ENCODE peak calls at places on chromosomes 1 and 21, in seven cellular contexts. One of them, this sample, is unnamed.

GRCh38 chr1:147545133-147545532 is 3.8 kb downstream of the BCL9 start:
- DNase-seq in sigmoid colon: no peak
- DNase-seq in prostate gland: peak; percentile 15
- DNase-seq in Panc1: no peak
- DNase-seq in GM23338: peak; percentile 81
- DNase-seq in HL-60: no peak
- DNase-seq in transverse colon: peak; percentile 55
- DNase-seq in this sample: no peak

GRCh38 chr1:246417152-246417812 is 89.8 kb downstream of the SMYD3 start:
- DNase-seq in sigmoid colon: no peak
- DNase-seq in prostate gland: no peak
- DNase-seq in Panc1: no peak
- DNase-seq in GM23338: no peak
- DNase-seq in HL-60: no peak
- DNase-seq in transverse colon: no peak
- DNase-seq in this sample: no peak

GRCh38 chr1:101028466-101028865 is 2.9 kb upstream of the DPH5 start:
- DNase-seq in sigmoid colon: no peak
- DNase-seq in prostate gland: no peak
- DNase-seq in Panc1: no peak
- DNase-seq in GM23338: no peak
- DNase-seq in HL-60: no peak
- DNase-seq in transverse colon: no peak
- DNase-seq in this sample: no peak

GRCh38 chr1:32246888-32247273 is at the start of gene FAM167B:
- DNase-seq in sigmoid colon: peak; percentile 77
- DNase-seq in prostate gland: no peak
- DNase-seq in Panc1: no peak
- DNase-seq in GM23338: no peak
- DNase-seq in HL-60: no peak
- DNase-seq in transverse colon: peak; percentile 12
- DNase-seq in this sample: no peak

GRCh38 chr1:172167801-172168596 is 252.5 kb upstream of the C1orf105 start:
- DNase-seq in sigmoid colon: no peak
- DNase-seq in prostate gland: no peak
- DNase-seq in Panc1: no peak
- DNase-seq in GM23338: no peak
- DNase-seq in HL-60: no peak
- DNase-seq in transverse colon: no peak
- DNase-seq in this sample: no peak

GRCh38 chr1:203926025-203926540 is 64.7 kb downstream of the SNRPE start:
- DNase-seq in sigmoid colon: no peak
- DNase-seq in prostate gland: no peak
- DNase-seq in Panc1: no peak
- DNase-seq in GM23338: no peak
- DNase-seq in HL-60: peak; percentile 31
- DNase-seq in transverse colon: no peak
- DNase-seq in this sample: no peak

GRCh38 chr1:82143108-82143833 is 342.5 kb downstream of the ADGRL2 start:
- DNase-seq in sigmoid colon: no peak
- DNase-seq in prostate gland: no peak
- DNase-seq in Panc1: no peak
- DNase-seq in GM23338: no peak
- DNase-seq in HL-60: no peak
- DNase-seq in transverse colon: no peak
- DNase-seq in this sample: no peak

GRCh38 chr1:51990478-51990965 is at the start of gene RAB3B:
- DNase-seq in sigmoid colon: no peak
- DNase-seq in prostate gland: peak; percentile 79
- DNase-seq in Panc1: no peak
- DNase-seq in GM23338: peak; percentile 95
- DNase-seq in HL-60: peak; percentile 21
- DNase-seq in transverse colon: peak; percentile 81
- DNase-seq in this sample: no peak

GRCh38 chr1:230066036-230066435 is 1.0 kb upstream of the GALNT2 start:
- DNase-seq in sigmoid colon: no peak
- DNase-seq in prostate gland: no peak
- DNase-seq in Panc1: no peak
- DNase-seq in GM23338: no peak
- DNase-seq in HL-60: no peak
- DNase-seq in transverse colon: no peak
- DNase-seq in this sample: peak; percentile 16

GRCh38 chr1:72111662-72112061 is 170.7 kb downstream of the NEGR1 start:
- DNase-seq in sigmoid colon: no peak
- DNase-seq in prostate gland: no peak
- DNase-seq in Panc1: no peak
- DNase-seq in GM23338: no peak
- DNase-seq in HL-60: no peak
- DNase-seq in transverse colon: no peak
- DNase-seq in this sample: no peak

GRCh38 chr1:238252033-238252802 is 361.5 kb upstream of the ZP4 start:
- DNase-seq in sigmoid colon: no peak
- DNase-seq in prostate gland: no peak
- DNase-seq in Panc1: peak; percentile 42
- DNase-seq in GM23338: peak; percentile 91
- DNase-seq in HL-60: no peak
- DNase-seq in transverse colon: peak; percentile 47
- DNase-seq in this sample: no peak

GRCh38 chr1:183580281-183580682 is 10.0 kb downstream of the NCF2 start:
- DNase-seq in sigmoid colon: no peak
- DNase-seq in prostate gland: no peak
- DNase-seq in Panc1: peak; percentile 33
- DNase-seq in GM23338: peak; percentile 76
- DNase-seq in HL-60: peak; percentile 91
- DNase-seq in transverse colon: peak; percentile 28
- DNase-seq in this sample: no peak

GRCh38 chr1:115671176-115672062 is 29.6 kb downstream of the VANGL1 start:
- DNase-seq in sigmoid colon: no peak
- DNase-seq in prostate gland: no peak
- DNase-seq in Panc1: no peak
- DNase-seq in GM23338: no peak
- DNase-seq in HL-60: no peak
- DNase-seq in transverse colon: peak; percentile 58
- DNase-seq in this sample: no peak

GRCh38 chr1:209220048-209220524 is 363.4 kb upstream of the CAMK1G start:
- DNase-seq in sigmoid colon: no peak
- DNase-seq in prostate gland: no peak
- DNase-seq in Panc1: no peak
- DNase-seq in GM23338: no peak
- DNase-seq in HL-60: no peak
- DNase-seq in transverse colon: no peak
- DNase-seq in this sample: no peak

GRCh38 chr1:95311006-95311405 is 77.0 kb downstream of the RWDD3 start:
- DNase-seq in sigmoid colon: no peak
- DNase-seq in prostate gland: no peak
- DNase-seq in Panc1: no peak
- DNase-seq in GM23338: no peak
- DNase-seq in HL-60: no peak
- DNase-seq in transverse colon: no peak
- DNase-seq in this sample: no peak

GRCh38 chr1:98813738-98814309 is 152.3 kb downstream of the SNX7 start:
- DNase-seq in sigmoid colon: no peak
- DNase-seq in prostate gland: no peak
- DNase-seq in Panc1: no peak
- DNase-seq in GM23338: no peak
- DNase-seq in HL-60: no peak
- DNase-seq in transverse colon: no peak
- DNase-seq in this sample: no peak
- H3K4me3 ChIP-seq in sigmoid colon: no peak overlapping the region
- H3K4me3 ChIP-seq in prostate gland: no peak overlapping the region
- H3K4me3 ChIP-seq in Panc1: no peak overlapping the region
- H3K4me3 ChIP-seq in GM23338: no peak overlapping the region
- H3K4me3 ChIP-seq in HL-60: no peak overlapping the region
- H3K4me3 ChIP-seq in transverse colon: no peak overlapping the region
- H3K4me3 ChIP-seq in this sample: no peak overlapping the region

GRCh38 chr1:234768569-234769283 is 158.7 kb upstream of the IRF2BP2 start:
- DNase-seq in sigmoid colon: no peak
- DNase-seq in prostate gland: no peak
- DNase-seq in Panc1: no peak
- DNase-seq in GM23338: no peak
- DNase-seq in HL-60: no peak
- DNase-seq in transverse colon: peak; percentile 51
- DNase-seq in this sample: no peak

GRCh38 chr1:234769284-234769998 is 159.5 kb upstream of the IRF2BP2 start:
- DNase-seq in sigmoid colon: no peak
- DNase-seq in prostate gland: no peak
- DNase-seq in Panc1: no peak
- DNase-seq in GM23338: no peak
- DNase-seq in HL-60: no peak
- DNase-seq in transverse colon: no peak
- DNase-seq in this sample: no peak

GRCh38 chr1:234770031-234770795 is 160.2 kb upstream of the IRF2BP2 start:
- DNase-seq in sigmoid colon: no peak
- DNase-seq in prostate gland: no peak
- DNase-seq in Panc1: no peak
- DNase-seq in GM23338: no peak
- DNase-seq in HL-60: no peak
- DNase-seq in transverse colon: no peak
- DNase-seq in this sample: no peak

GRCh38 chr1:234765672-234766071 is 155.7 kb upstream of the IRF2BP2 start:
- DNase-seq in sigmoid colon: no peak
- DNase-seq in prostate gland: no peak
- DNase-seq in Panc1: no peak
- DNase-seq in GM23338: no peak
- DNase-seq in HL-60: no peak
- DNase-seq in transverse colon: no peak
- DNase-seq in this sample: no peak

GRCh38 chr1:234768171-234768568 is 158.2 kb upstream of the IRF2BP2 start:
- DNase-seq in sigmoid colon: no peak
- DNase-seq in prostate gland: no peak
- DNase-seq in Panc1: no peak
- DNase-seq in GM23338: no peak
- DNase-seq in HL-60: no peak
- DNase-seq in transverse colon: no peak
- DNase-seq in this sample: no peak
- TF ChIP-seq POLR2AphosphoS5 in sigmoid colon: no peak
- TF ChIP-seq POLR2AphosphoS5 in prostate gland: no peak
- TF ChIP-seq POLR2AphosphoS5 in Panc1: no peak
- TF ChIP-seq POLR2AphosphoS5 in GM23338: no peak
- TF ChIP-seq POLR2AphosphoS5 in HL-60: no peak
- TF ChIP-seq POLR2AphosphoS5 in transverse colon: no peak
- TF ChIP-seq POLR2AphosphoS5 in this sample: no peak

GRCh38 chr21:38486221-38486620 is 12.1 kb downstream of the ERG start:
- DNase-seq in sigmoid colon: no peak
- DNase-seq in prostate gland: no peak
- DNase-seq in Panc1: no peak
- DNase-seq in GM23338: no peak
- DNase-seq in HL-60: no peak
- DNase-seq in transverse colon: no peak
- DNase-seq in this sample: no peak

GRCh38 chr21:38487906-38488639 is 10.2 kb downstream of the ERG start:
- DNase-seq in sigmoid colon: no peak
- DNase-seq in prostate gland: no peak
- DNase-seq in Panc1: no peak
- DNase-seq in GM23338: no peak
- DNase-seq in HL-60: no peak
- DNase-seq in transverse colon: no peak
- DNase-seq in this sample: no peak

GRCh38 chr21:38489283-38489677 is 9.0 kb downstream of the ERG start:
- DNase-seq in sigmoid colon: no peak
- DNase-seq in prostate gland: no peak
- DNase-seq in Panc1: no peak
- DNase-seq in GM23338: no peak
- DNase-seq in HL-60: no peak
- DNase-seq in transverse colon: no peak
- DNase-seq in this sample: no peak

GRCh38 chr21:38488640-38489282 is 9.5 kb downstream of the ERG start:
- DNase-seq in sigmoid colon: no peak
- DNase-seq in prostate gland: no peak
- DNase-seq in Panc1: no peak
- DNase-seq in GM23338: no peak
- DNase-seq in HL-60: no peak
- DNase-seq in transverse colon: no peak
- DNase-seq in this sample: no peak

GRCh38 chr21:38486705-38487104 is 11.6 kb downstream of the ERG start:
- DNase-seq in sigmoid colon: no peak
- DNase-seq in prostate gland: no peak
- DNase-seq in Panc1: no peak
- DNase-seq in GM23338: no peak
- DNase-seq in HL-60: peak; percentile 74
- DNase-seq in transverse colon: no peak
- DNase-seq in this sample: no peak
- H3K27ac ChIP-seq in sigmoid colon: no peak overlapping the region
- H3K27ac ChIP-seq in prostate gland: no peak overlapping the region
- H3K27ac ChIP-seq in Panc1: no peak overlapping the region
- H3K27ac ChIP-seq in GM23338: no peak overlapping the region
- H3K27ac ChIP-seq in HL-60: peak overlapping the region; percentile 6
- H3K27ac ChIP-seq in transverse colon: peak overlapping the region; percentile 7
- H3K27ac ChIP-seq in this sample: no peak overlapping the region

DNA sequence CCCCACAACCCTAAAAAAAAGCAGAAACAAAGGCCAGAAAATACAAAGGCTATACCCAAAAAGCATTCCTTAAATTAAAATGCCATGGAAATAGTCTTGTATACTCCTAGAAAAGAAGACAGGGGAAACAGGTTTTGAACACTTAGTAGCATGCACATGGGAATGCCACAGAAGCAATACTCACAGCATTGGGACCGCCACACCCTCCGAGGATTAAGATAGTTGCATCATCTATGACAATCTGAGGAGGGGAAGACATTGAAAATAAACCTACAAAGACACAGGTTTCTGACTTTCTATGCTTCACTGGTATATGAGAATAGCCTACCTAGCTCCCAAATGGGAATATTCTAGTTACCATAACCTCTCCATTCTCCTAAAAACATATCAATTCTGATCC is 15.9 kb upstream of the CPLANE2 start:
- DNase-seq in sigmoid colon: no peak
- DNase-seq in prostate gland: no peak
- DNase-seq in Panc1: no peak
- DNase-seq in GM23338: no peak
- DNase-seq in HL-60: no peak
- DNase-seq in transverse colon: no peak
- DNase-seq in this sample: no peak
- H3K4me3 ChIP-seq in sigmoid colon: no peak overlapping the region
- H3K4me3 ChIP-seq in prostate gland: no peak overlapping the region
- H3K4me3 ChIP-seq in Panc1: no peak overlapping the region
- H3K4me3 ChIP-seq in GM23338: no peak overlapping the region
- H3K4me3 ChIP-seq in HL-60: no peak overlapping the region
- H3K4me3 ChIP-seq in transverse colon: no peak overlapping the region
- H3K4me3 ChIP-seq in this sample: no peak overlapping the region